ENCODE peak calls at places on chromosomes 12 and 14, in six cellular contexts. One of them, this sample, is unnamed.

GRCh38 chr14:68631058-68631690 is 161.7 kb downstream of the ZFP36L1 start:
- DNase-seq in fibroblast of the aortic adventitia: no peak
- DNase-seq in MV-4-11: no peak
- DNase-seq in Peyer's patch: no peak
- DNase-seq in endothelial cell: no peak
- DNase-seq in head of caudate nucleus: no peak
- DNase-seq in this sample: no peak

GRCh38 chr14:99654235-99655000 is 9.5 kb downstream of the HHIPL1 start:
- DNase-seq in fibroblast of the aortic adventitia: peak
- DNase-seq in endothelial cell: no peak
- DNase-seq in head of caudate nucleus: peak
- DNase-seq in Peyer's patch: no peak
- DNase-seq in MV-4-11: peak
- DNase-seq in this sample: no peak

GRCh38 chr14:36373982-36374673 is 53.7 kb upstream of the MBIP start:
- DNase-seq in MV-4-11: peak
- DNase-seq in head of caudate nucleus: peak
- DNase-seq in fibroblast of the aortic adventitia: peak
- DNase-seq in endothelial cell: peak
- DNase-seq in Peyer's patch: peak
- DNase-seq in this sample: peak

GRCh38 chr12:130633771-130634170 is 82.3 kb downstream of the RIMBP2 start:
- DNase-seq in Peyer's patch: no peak
- DNase-seq in head of caudate nucleus: peak
- DNase-seq in fibroblast of the aortic adventitia: no peak
- DNase-seq in MV-4-11: no peak
- DNase-seq in endothelial cell: no peak
- DNase-seq in this sample: no peak

GRCh38 chr12:4809013-4809448 is 88.8 kb downstream of the GALNT8 start:
- DNase-seq in Peyer's patch: no peak
- DNase-seq in MV-4-11: no peak
- DNase-seq in endothelial cell: peak
- DNase-seq in head of caudate nucleus: peak
- DNase-seq in fibroblast of the aortic adventitia: no peak
- DNase-seq in this sample: no peak

GRCh38 chr12:56084958-56085543 is 5.1 kb downstream of the ERBB3 start:
- DNase-seq in MV-4-11: peak
- DNase-seq in head of caudate nucleus: peak
- DNase-seq in fibroblast of the aortic adventitia: no peak
- DNase-seq in Peyer's patch: no peak
- DNase-seq in endothelial cell: peak
- DNase-seq in this sample: no peak

GRCh38 chr14:50063876-50064420 is 52.4 kb downstream of the VCPKMT start:
- DNase-seq in fibroblast of the aortic adventitia: no peak
- DNase-seq in endothelial cell: no peak
- DNase-seq in head of caudate nucleus: no peak
- DNase-seq in MV-4-11: no peak
- DNase-seq in Peyer's patch: no peak
- DNase-seq in this sample: no peak

GRCh38 chr12:132305560-132305966 is 23.8 kb downstream of the GALNT9 start:
- DNase-seq in MV-4-11: no peak
- DNase-seq in head of caudate nucleus: no peak
- DNase-seq in fibroblast of the aortic adventitia: no peak
- DNase-seq in Peyer's patch: no peak
- DNase-seq in endothelial cell: no peak
- DNase-seq in this sample: no peak

GRCh38 chr12:111171334-111171733 is 197.6 kb downstream of the PHETA1 start:
- DNase-seq in endothelial cell: no peak
- DNase-seq in MV-4-11: no peak
- DNase-seq in head of caudate nucleus: no peak
- DNase-seq in fibroblast of the aortic adventitia: no peak
- DNase-seq in Peyer's patch: no peak
- DNase-seq in this sample: no peak

GRCh38 chr14:50823051-50823762 is 7.8 kb downstream of the NIN start:
- DNase-seq in endothelial cell: no peak
- DNase-seq in fibroblast of the aortic adventitia: peak
- DNase-seq in head of caudate nucleus: no peak
- DNase-seq in Peyer's patch: no peak
- DNase-seq in MV-4-11: no peak
- DNase-seq in this sample: no peak

GRCh38 chr12:11568155-11568761 is 81.2 kb upstream of the ETV6 start:
- DNase-seq in head of caudate nucleus: no peak
- DNase-seq in endothelial cell: no peak
- DNase-seq in MV-4-11: no peak
- DNase-seq in Peyer's patch: no peak
- DNase-seq in fibroblast of the aortic adventitia: no peak
- DNase-seq in this sample: no peak

GRCh38 chr14:101009531-101009930 is 106.0 kb upstream of the RTL1 start:
- DNase-seq in fibroblast of the aortic adventitia: no peak
- DNase-seq in MV-4-11: no peak
- DNase-seq in Peyer's patch: no peak
- DNase-seq in endothelial cell: no peak
- DNase-seq in head of caudate nucleus: no peak
- DNase-seq in this sample: no peak

GRCh38 chr12:112711026-112711425 is 80.5 kb upstream of the RPH3A start:
- DNase-seq in endothelial cell: no peak
- DNase-seq in head of caudate nucleus: no peak
- DNase-seq in MV-4-11: no peak
- DNase-seq in fibroblast of the aortic adventitia: no peak
- DNase-seq in Peyer's patch: no peak
- DNase-seq in this sample: no peak

GRCh38 chr14:61568572-61569011 is 126.7 kb upstream of the HIF1A start:
- DNase-seq in head of caudate nucleus: peak
- DNase-seq in fibroblast of the aortic adventitia: no peak
- DNase-seq in Peyer's patch: peak
- DNase-seq in endothelial cell: peak
- DNase-seq in MV-4-11: no peak
- DNase-seq in this sample: no peak

GRCh38 chr12:3453947-3454675 is 36.9 kb upstream of the PRMT8 start:
- DNase-seq in fibroblast of the aortic adventitia: peak
- DNase-seq in head of caudate nucleus: no peak
- DNase-seq in Peyer's patch: no peak
- DNase-seq in MV-4-11: no peak
- DNase-seq in endothelial cell: no peak
- DNase-seq in this sample: no peak

GRCh38 chr12:103908877-103909276 is 21.3 kb upstream of the HSP90B1 start:
- DNase-seq in endothelial cell: no peak
- DNase-seq in head of caudate nucleus: no peak
- DNase-seq in fibroblast of the aortic adventitia: peak
- DNase-seq in MV-4-11: no peak
- DNase-seq in Peyer's patch: no peak
- DNase-seq in this sample: no peak

GRCh38 chr12:121809712-121810116 is 5.9 kb downstream of the SETD1B start:
- DNase-seq in endothelial cell: no peak
- DNase-seq in head of caudate nucleus: no peak
- DNase-seq in MV-4-11: no peak
- DNase-seq in Peyer's patch: no peak
- DNase-seq in fibroblast of the aortic adventitia: no peak
- DNase-seq in this sample: no peak

GRCh38 chr12:79524507-79525148 is 166.1 kb downstream of the PAWR start:
- DNase-seq in endothelial cell: no peak
- DNase-seq in MV-4-11: no peak
- DNase-seq in fibroblast of the aortic adventitia: peak
- DNase-seq in head of caudate nucleus: no peak
- DNase-seq in Peyer's patch: no peak
- DNase-seq in this sample: no peak

GRCh38 chr14:100350283-100350926 is 27.3 kb downstream of the SLC25A47 start:
- DNase-seq in endothelial cell: no peak
- DNase-seq in fibroblast of the aortic adventitia: no peak
- DNase-seq in MV-4-11: peak
- DNase-seq in Peyer's patch: no peak
- DNase-seq in head of caudate nucleus: no peak
- DNase-seq in this sample: no peak

GRCh38 chr14:54594531-54594930 is 27.6 kb downstream of the SAMD4A start:
- DNase-seq in endothelial cell: no peak
- DNase-seq in fibroblast of the aortic adventitia: no peak
- DNase-seq in MV-4-11: no peak
- DNase-seq in Peyer's patch: no peak
- DNase-seq in head of caudate nucleus: no peak
- DNase-seq in this sample: no peak

GRCh38 chr12:92108651-92109050 is 37.0 kb downstream of the BTG1 start:
- DNase-seq in Peyer's patch: no peak
- DNase-seq in MV-4-11: peak
- DNase-seq in endothelial cell: no peak
- DNase-seq in head of caudate nucleus: peak
- DNase-seq in fibroblast of the aortic adventitia: peak
- DNase-seq in this sample: no peak

GRCh38 chr14:106883218-106883692 is 1356.9 kb downstream of the TMEM121 start:
- DNase-seq in endothelial cell: no peak
- DNase-seq in fibroblast of the aortic adventitia: no peak
- DNase-seq in MV-4-11: peak
- DNase-seq in Peyer's patch: no peak
- DNase-seq in head of caudate nucleus: no peak
- DNase-seq in this sample: no peak

GRCh38 chr14:64444984-64445845 is 20.1 kb upstream of the AKAP5 start:
- DNase-seq in endothelial cell: no peak
- DNase-seq in MV-4-11: peak
- DNase-seq in head of caudate nucleus: no peak
- DNase-seq in Peyer's patch: no peak
- DNase-seq in fibroblast of the aortic adventitia: peak
- DNase-seq in this sample: no peak

GRCh38 chr12:9940370-9940769 is 8.2 kb upstream of the CLEC2A start:
- DNase-seq in Peyer's patch: no peak
- DNase-seq in fibroblast of the aortic adventitia: peak
- DNase-seq in head of caudate nucleus: no peak
- DNase-seq in endothelial cell: no peak
- DNase-seq in MV-4-11: peak
- DNase-seq in this sample: no peak

GRCh38 chr14:73943083-73943482 is 6.8 kb downstream of the FAM161B start:
- DNase-seq in MV-4-11: peak
- DNase-seq in head of caudate nucleus: no peak
- DNase-seq in endothelial cell: no peak
- DNase-seq in fibroblast of the aortic adventitia: peak
- DNase-seq in Peyer's patch: no peak
- DNase-seq in this sample: no peak

GRCh38 chr12:15532364-15532977 is 210.2 kb downstream of the PTPRO start:
- DNase-seq in MV-4-11: peak
- DNase-seq in fibroblast of the aortic adventitia: peak
- DNase-seq in Peyer's patch: no peak
- DNase-seq in endothelial cell: peak
- DNase-seq in head of caudate nucleus: peak
- DNase-seq in this sample: peak

GRCh38 chr12:41604830-41605229 is 416.7 kb downstream of the PDZRN4 start:
- DNase-seq in head of caudate nucleus: no peak
- DNase-seq in endothelial cell: no peak
- DNase-seq in fibroblast of the aortic adventitia: no peak
- DNase-seq in MV-4-11: peak
- DNase-seq in Peyer's patch: no peak
- DNase-seq in this sample: no peak

GRCh38 chr12:90128526-90128925 is 419.9 kb upstream of the ATP2B1 start:
- DNase-seq in Peyer's patch: no peak
- DNase-seq in head of caudate nucleus: peak
- DNase-seq in endothelial cell: no peak
- DNase-seq in MV-4-11: no peak
- DNase-seq in fibroblast of the aortic adventitia: no peak
- DNase-seq in this sample: no peak